ENCODE peak calls at places on chromosomes 13 and 19, in six cellular contexts. One of them, this sample, is unnamed.

GRCh38 chr13:33286143-33286542 is 588 bp upstream of the STARD13 start:
- DNase-seq in testis: peak; percentile 57
- DNase-seq in transverse colon: no peak
- DNase-seq in tibial nerve: peak; percentile 28
- DNase-seq in A549: no peak
- DNase-seq in stomach: no peak
- DNase-seq in this sample: no peak

GRCh38 chr13:26964278-26965057 is 203.9 kb upstream of the GPR12 start:
- DNase-seq in stomach: no peak
- DNase-seq in transverse colon: no peak
- DNase-seq in tibial nerve: no peak
- DNase-seq in A549: no peak
- DNase-seq in testis: no peak
- DNase-seq in this sample: peak; percentile 58

GRCh38 chr13:92575782-92576181 is 650.8 kb upstream of the GPC6 start:
- DNase-seq in stomach: no peak
- DNase-seq in transverse colon: no peak
- DNase-seq in tibial nerve: no peak
- DNase-seq in testis: no peak
- DNase-seq in A549: no peak
- DNase-seq in this sample: no peak

GRCh38 chr13:112204881-112205327 is 138.0 kb downstream of the SOX1 start:
- DNase-seq in tibial nerve: no peak
- DNase-seq in testis: no peak
- DNase-seq in A549: no peak
- DNase-seq in stomach: no peak
- DNase-seq in transverse colon: no peak
- DNase-seq in this sample: peak; percentile 62

GRCh38 chr13:41774605-41775218 is 186.2 kb downstream of the VWA8 start:
- DNase-seq in tibial nerve: no peak
- DNase-seq in stomach: no peak
- DNase-seq in A549: no peak
- DNase-seq in transverse colon: no peak
- DNase-seq in testis: no peak
- DNase-seq in this sample: no peak

GRCh38 chr13:74206061-74206561 is 71.9 kb upstream of the KLF12 start:
- DNase-seq in A549: no peak
- DNase-seq in stomach: no peak
- DNase-seq in testis: no peak
- DNase-seq in transverse colon: no peak
- DNase-seq in tibial nerve: no peak
- DNase-seq in this sample: no peak

GRCh38 chr19:15122331-15123030 is 15.3 kb downstream of the SYDE1 start:
- DNase-seq in transverse colon: no peak
- DNase-seq in tibial nerve: no peak
- DNase-seq in A549: no peak
- DNase-seq in stomach: no peak
- DNase-seq in testis: no peak
- DNase-seq in this sample: no peak

GRCh38 chr13:76937416-76937815 is 10.9 kb upstream of the ACOD1 start:
- DNase-seq in A549: peak; percentile 35
- DNase-seq in stomach: no peak
- DNase-seq in testis: no peak
- DNase-seq in tibial nerve: no peak
- DNase-seq in transverse colon: no peak
- DNase-seq in this sample: no peak

GRCh38 chr19:57248646-57249045 is 8.2 kb downstream of the ZNF805 start:
- DNase-seq in testis: no peak
- DNase-seq in transverse colon: no peak
- DNase-seq in stomach: no peak
- DNase-seq in tibial nerve: no peak
- DNase-seq in A549: no peak
- DNase-seq in this sample: no peak

GRCh38 chr19:839146-839872 is 1.5 kb upstream of the PRTN3 start:
- DNase-seq in A549: no peak
- DNase-seq in stomach: no peak
- DNase-seq in transverse colon: no peak
- DNase-seq in testis: no peak
- DNase-seq in tibial nerve: no peak
- DNase-seq in this sample: no peak

GRCh38 chr19:39390460-39390758 is 497 bp downstream of the PAF1 start:
- DNase-seq in testis: peak; percentile 86
- DNase-seq in transverse colon: peak; percentile 79
- DNase-seq in tibial nerve: no peak
- DNase-seq in stomach: peak; percentile 75
- DNase-seq in A549: no peak
- DNase-seq in this sample: peak; percentile 75

GRCh38 chr13:73273737-73274136 is 214.9 kb downstream of the KLF5 start:
- DNase-seq in stomach: no peak
- DNase-seq in transverse colon: no peak
- DNase-seq in testis: no peak
- DNase-seq in A549: peak; percentile 15
- DNase-seq in tibial nerve: no peak
- DNase-seq in this sample: no peak

GRCh38 chr13:30158774-30159445 is 148.4 kb downstream of the KATNAL1 start:
- DNase-seq in transverse colon: no peak
- DNase-seq in testis: peak; percentile 37
- DNase-seq in A549: no peak
- DNase-seq in stomach: peak; percentile 53
- DNase-seq in tibial nerve: peak; percentile 64
- DNase-seq in this sample: no peak

GRCh38 chr13:40146586-40147240 is 491.3 kb downstream of the COG6 start:
- DNase-seq in stomach: no peak
- DNase-seq in tibial nerve: no peak
- DNase-seq in A549: no peak
- DNase-seq in transverse colon: no peak
- DNase-seq in testis: no peak
- DNase-seq in this sample: no peak

GRCh38 chr13:40440990-40441820 is 225.2 kb downstream of the FOXO1 start:
- DNase-seq in transverse colon: peak; percentile 71
- DNase-seq in stomach: peak; percentile 88
- DNase-seq in tibial nerve: peak; percentile 86
- DNase-seq in A549: peak; percentile 6
- DNase-seq in testis: peak; percentile 88
- DNase-seq in this sample: peak; percentile 91

GRCh38 chr13:74886496-74886895 is 595.5 kb downstream of the TBC1D4 start:
- DNase-seq in A549: peak; percentile 15
- DNase-seq in testis: no peak
- DNase-seq in stomach: no peak
- DNase-seq in transverse colon: no peak
- DNase-seq in tibial nerve: no peak
- DNase-seq in this sample: no peak

GRCh38 chr13:99658266-99658991 is 157.2 kb downstream of the TM9SF2 start:
- DNase-seq in stomach: peak; percentile 65
- DNase-seq in tibial nerve: peak; percentile 29
- DNase-seq in transverse colon: peak; percentile 37
- DNase-seq in A549: peak; percentile 64
- DNase-seq in testis: peak; percentile 58
- DNase-seq in this sample: no peak
- TF ChIP-seq CTCF in stomach: peak; percentile 16
- TF ChIP-seq CTCF in tibial nerve: peak; percentile 27
- TF ChIP-seq CTCF in transverse colon: peak; percentile 27
- TF ChIP-seq CTCF in A549: peak; percentile 44
- TF ChIP-seq CTCF in testis: no peak
- TF ChIP-seq CTCF in this sample: no peak

GRCh38 chr13:113584205-113584869 is at the start of gene TFDP1:
- DNase-seq in A549: peak; percentile 89
- DNase-seq in transverse colon: peak; percentile 79
- DNase-seq in testis: peak; percentile 88
- DNase-seq in stomach: peak; percentile 78
- DNase-seq in tibial nerve: peak; percentile 15
- DNase-seq in this sample: peak; percentile 79
- TF ChIP-seq POLR2A in A549: peak; percentile 84
- TF ChIP-seq POLR2A in transverse colon: no peak
- TF ChIP-seq POLR2A in testis: no peak
- TF ChIP-seq POLR2A in stomach: no peak
- TF ChIP-seq POLR2A in tibial nerve: no peak
- TF ChIP-seq POLR2A in this sample: no peak

DNA sequence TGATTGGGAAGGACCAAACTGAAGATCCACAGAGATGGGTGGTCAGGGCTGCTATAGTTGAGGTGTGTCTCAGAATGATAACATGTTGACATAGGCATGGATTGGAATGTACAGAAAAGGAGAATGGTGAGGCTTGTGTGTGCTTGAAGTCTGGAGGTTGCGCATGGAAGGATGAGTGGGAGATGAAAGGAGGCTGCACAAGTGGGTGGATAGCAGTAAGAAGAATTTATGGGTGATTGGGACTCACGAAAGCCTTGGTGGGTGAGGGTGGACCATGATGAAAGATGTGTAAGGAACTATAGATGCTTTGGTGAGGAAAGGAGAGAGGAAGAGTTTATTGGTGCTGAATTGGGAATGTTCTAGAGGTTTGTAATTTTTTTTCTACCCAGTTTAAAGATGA is 1287.7 kb downstream of the UQCRFS1 start:
- DNase-seq in stomach: no peak
- DNase-seq in tibial nerve: no peak
- DNase-seq in A549: no peak
- DNase-seq in testis: no peak
- DNase-seq in transverse colon: no peak
- DNase-seq in this sample: no peak
- H3K9me3 ChIP-seq in stomach: no peaks in the 10 kb centered on the region
- H3K9me3 ChIP-seq in tibial nerve: no peaks in the 10 kb centered on the region
- H3K9me3 ChIP-seq in A549: peaks cover 6% of the 10 kb centered on the region
- H3K9me3 ChIP-seq in testis: no peaks in the 10 kb centered on the region
- H3K9me3 ChIP-seq in transverse colon: no peaks in the 10 kb centered on the region
- H3K9me3 ChIP-seq in this sample: no peaks in the 10 kb centered on the region

GRCh38 chr19:33866696-33867095 is 70.0 kb downstream of the KCTD15 start:
- DNase-seq in transverse colon: no peak
- DNase-seq in A549: no peak
- DNase-seq in tibial nerve: no peak
- DNase-seq in testis: no peak
- DNase-seq in stomach: no peak
- DNase-seq in this sample: no peak

GRCh38 chr19:33862991-33863390 is 66.3 kb downstream of the KCTD15 start:
- DNase-seq in stomach: no peak
- DNase-seq in transverse colon: no peak
- DNase-seq in A549: no peak
- DNase-seq in tibial nerve: no peak
- DNase-seq in testis: no peak
- DNase-seq in this sample: no peak

GRCh38 chr19:33863436-33863835 is 66.8 kb downstream of the KCTD15 start:
- DNase-seq in tibial nerve: no peak
- DNase-seq in testis: no peak
- DNase-seq in A549: no peak
- DNase-seq in stomach: no peak
- DNase-seq in transverse colon: no peak
- DNase-seq in this sample: no peak

GRCh38 chr19:33864311-33864850 is 67.7 kb downstream of the KCTD15 start:
- DNase-seq in tibial nerve: no peak
- DNase-seq in stomach: peak; percentile 57
- DNase-seq in testis: no peak
- DNase-seq in A549: no peak
- DNase-seq in transverse colon: peak; percentile 32
- DNase-seq in this sample: no peak

GRCh38 chr19:33865306-33865705 is 68.6 kb downstream of the KCTD15 start:
- DNase-seq in A549: no peak
- DNase-seq in stomach: no peak
- DNase-seq in tibial nerve: no peak
- DNase-seq in testis: no peak
- DNase-seq in transverse colon: no peak
- DNase-seq in this sample: no peak
- TF ChIP-seq CTCF in A549: no peak
- TF ChIP-seq CTCF in stomach: no peak
- TF ChIP-seq CTCF in tibial nerve: no peak
- TF ChIP-seq CTCF in testis: no peak
- TF ChIP-seq CTCF in transverse colon: no peak
- TF ChIP-seq CTCF in this sample: no peak

GRCh38 chr19:13887039-13887438 is 10.1 kb downstream of the NANOS3 start:
- DNase-seq in A549: no peak
- DNase-seq in testis: no peak
- DNase-seq in stomach: peak; percentile 69
- DNase-seq in transverse colon: peak; percentile 75
- DNase-seq in tibial nerve: no peak
- DNase-seq in this sample: no peak

GRCh38 chr19:13883665-13884064 is 6.7 kb downstream of the NANOS3 start:
- DNase-seq in transverse colon: no peak
- DNase-seq in stomach: no peak
- DNase-seq in A549: no peak
- DNase-seq in testis: no peak
- DNase-seq in tibial nerve: no peak
- DNase-seq in this sample: no peak

GRCh38 chr19:13882841-13883240 is 5.9 kb downstream of the NANOS3 start:
- DNase-seq in tibial nerve: no peak
- DNase-seq in testis: no peak
- DNase-seq in A549: no peak
- DNase-seq in transverse colon: no peak
- DNase-seq in stomach: no peak
- DNase-seq in this sample: no peak

GRCh38 chr19:13885826-13886365 is 9.0 kb downstream of the NANOS3 start:
- DNase-seq in stomach: no peak
- DNase-seq in tibial nerve: no peak
- DNase-seq in transverse colon: no peak
- DNase-seq in A549: no peak
- DNase-seq in testis: no peak
- DNase-seq in this sample: no peak

DNA sequence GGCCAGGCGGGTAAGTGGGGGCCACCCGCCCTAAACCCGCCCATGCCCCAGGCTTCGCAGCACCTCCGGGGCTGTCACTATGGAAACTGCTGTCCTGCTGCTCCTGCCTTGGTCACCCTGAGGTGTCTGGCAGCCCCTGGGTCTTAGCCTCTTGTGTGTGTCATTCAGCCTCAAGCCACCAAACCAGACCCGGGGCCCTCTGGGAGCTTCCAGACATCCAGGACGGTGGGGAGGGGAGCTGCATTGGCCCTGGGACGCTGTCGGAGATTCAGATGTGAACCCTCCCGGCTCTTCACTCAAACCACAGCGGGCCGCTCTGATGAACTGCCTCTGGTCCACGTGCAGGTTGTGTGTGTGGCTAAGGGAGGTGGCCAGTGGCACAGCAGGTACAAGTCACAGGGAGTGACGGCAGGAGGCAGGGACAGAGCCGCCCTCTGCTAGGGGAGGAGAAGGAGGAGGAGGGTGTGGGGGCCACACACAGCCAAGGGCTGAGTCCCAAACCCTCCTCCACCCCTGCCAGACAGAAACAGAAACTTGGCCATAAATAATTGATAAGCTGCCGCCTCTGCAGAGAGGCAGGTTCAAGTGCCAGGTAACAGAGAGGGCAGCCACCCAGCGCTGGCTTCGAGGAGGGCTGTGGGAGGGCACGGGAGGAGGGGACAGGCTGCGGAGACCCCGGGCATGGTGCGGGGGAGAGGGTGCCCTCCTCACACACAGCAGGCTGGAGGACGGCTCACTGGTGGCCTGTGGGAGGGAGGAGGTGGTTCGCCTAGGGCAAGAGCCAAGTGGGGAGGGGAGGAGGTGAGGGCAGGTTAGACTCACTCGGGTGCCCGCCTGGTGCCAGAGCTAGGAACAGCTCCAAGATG is 8.0 kb downstream of the NANOS3 start:
- DNase-seq in stomach: peak; percentile 87
- DNase-seq in tibial nerve: no peak
- DNase-seq in A549: no peak
- DNase-seq in testis: peak; percentile 81
- DNase-seq in transverse colon: peak; percentile 81
- DNase-seq in this sample: peak; percentile 96
- TF ChIP-seq POLR2A in stomach: no peak
- TF ChIP-seq POLR2A in tibial nerve: no peak
- TF ChIP-seq POLR2A in A549: no peak
- TF ChIP-seq POLR2A in testis: no peak
- TF ChIP-seq POLR2A in transverse colon: peak; percentile 68
- TF ChIP-seq POLR2A in this sample: peak; percentile 91

GRCh38 chr19:21110183-21110582 is 28.2 kb downstream of the ZNF714 start:
- DNase-seq in tibial nerve: no peak
- DNase-seq in transverse colon: no peak
- DNase-seq in stomach: no peak
- DNase-seq in testis: no peak
- DNase-seq in A549: no peak
- DNase-seq in this sample: no peak

GRCh38 chr19:21109116-21109515 is 27.1 kb downstream of the ZNF714 start:
- DNase-seq in stomach: no peak
- DNase-seq in testis: no peak
- DNase-seq in transverse colon: no peak
- DNase-seq in A549: no peak
- DNase-seq in tibial nerve: no peak
- DNase-seq in this sample: no peak
- H3K9me3 ChIP-seq in stomach: peaks cover 9% of the 10 kb centered on the region
- H3K9me3 ChIP-seq in testis: no peaks in the 10 kb centered on the region
- H3K9me3 ChIP-seq in transverse colon: peaks cover 7% of the 10 kb centered on the region
- H3K9me3 ChIP-seq in A549: peaks cover 3% of the 10 kb centered on the region
- H3K9me3 ChIP-seq in tibial nerve: no peaks in the 10 kb centered on the region
- H3K9me3 ChIP-seq in this sample: no peaks in the 10 kb centered on the region

This sample was measured in body of pancreas.